ENCODE peak calls at places on chromosomes 7 and 10, in four cellular contexts. J, I, Y and O are unnamed samples.
A peak's percentile ranks its signal among the peaks of the same experiment; 100 is the strongest.

GRCh38 chr10:10010397-10010796 is 1007.3 kb upstream of the CELF2 start:
- ATAC-seq in J (no peak), I (no peak), Y (no peak), O (no peak)

GRCh38 chr10:89242840-89243586 is 8.6 kb downstream of the LIPA start:
- ATAC-seq in J (peak; percentile 22), I (peak; percentile 58), Y (no peak), O (peak; percentile 37)

GRCh38 chr7:37318541-37318940 is 130.1 kb downstream of the ELMO1 start:
- ATAC-seq in J (no peak), I (no peak), Y (peak; percentile 70), O (no peak)

GRCh38 chr10:85612833-85613232 is 753.8 kb downstream of the GRID1 start:
- ATAC-seq in J (no peak), I (peak; percentile 4), Y (peak; percentile 45), O (no peak)

GRCh38 chr10:27646194-27646593 is 99.4 kb downstream of the MKX start:
- ATAC-seq in J (no peak), I (no peak), Y (no peak), O (no peak)

GRCh38 chr10:20596065-20596760 is 300.9 kb downstream of the NEBL start:
- ATAC-seq in J (no peak), I (no peak), Y (no peak), O (no peak)

GRCh38 chr7:55130079-55130476 is 111.3 kb downstream of the EGFR start:
- ATAC-seq in J (peak; percentile 29), I (no peak), Y (no peak), O (peak; percentile 11)

GRCh38 chr10:10677479-10677878 is 340.2 kb upstream of the CELF2 start:
- ATAC-seq in J (peak; percentile 79), I (peak; percentile 83), Y (no peak), O (peak; percentile 57)

GRCh38 chr10:122112625-122113160 is 123.7 kb downstream of the TACC2 start:
- ATAC-seq in J (peak; percentile 92), I (peak; percentile 89), Y (no peak), O (peak; percentile 93)

GRCh38 chr7:10138087-10138854 is 835.4 kb upstream of the PHF14 start:
- ATAC-seq in J (no peak), I (no peak), Y (no peak), O (no peak)

GRCh38 chr10:13657184-13657680 is 70.5 kb downstream of the PRPF18 start:
- ATAC-seq in J (no peak), I (no peak), Y (no peak), O (no peak)

GRCh38 chr10:84517455-84518046 is 189.2 kb downstream of the CCSER2 start:
- ATAC-seq in J (peak; percentile 75), I (no peak), Y (no peak), O (no peak)

GRCh38 chr10:775245-776075 is 86.0 kb upstream of the DIP2C start:
- ATAC-seq in J (no peak), I (no peak), Y (no peak), O (peak; percentile 86)

GRCh38 chr10:24820616-24821015 is 96.9 kb upstream of the ARHGAP21 start:
- ATAC-seq in J (no peak), I (no peak), Y (no peak), O (no peak)

GRCh38 chr10:20369863-20370736 is 527.0 kb downstream of the NEBL start:
- ATAC-seq in J (no peak), I (no peak), Y (no peak), O (no peak)

GRCh38 chr7:16822029-16822428 is 17.2 kb upstream of the AGR2 start:
- ATAC-seq in J (peak; percentile 84), I (no peak), Y (no peak), O (no peak)

GRCh38 chr7:66399566-66399965 is 194.4 kb downstream of the TPST1 start:
- ATAC-seq in J (no peak), I (no peak), Y (no peak), O (no peak)

GRCh38 chr7:12637819-12638592 is 49.4 kb upstream of the ARL4A start:
- ATAC-seq in J (no peak), I (no peak), Y (no peak), O (peak; percentile 33)

GRCh38 chr10:101766753-101767599 is 8.9 kb downstream of the FGF8 start:
- ATAC-seq in J (no peak), I (peak; percentile 39), Y (no peak), O (no peak)

GRCh38 chr7:150973571-150974451 is 4.3 kb downstream of the KCNH2 start:
- ATAC-seq in J (peak; percentile 24), I (no peak), Y (peak; percentile 21), O (no peak)

GRCh38 chr10:78571916-78572315 is 496.9 kb upstream of the ZMIZ1 start:
- ATAC-seq in J (no peak), I (no peak), Y (no peak), O (no peak)

GRCh38 chr7:88090671-88091070 is 129.2 kb downstream of the SRI start:
- ATAC-seq in J (no peak), I (no peak), Y (no peak), O (no peak)

GRCh38 chr10:79379512-79380124 is 32.3 kb downstream of the PPIF start:
- ATAC-seq in J (peak; percentile 14), I (no peak), Y (no peak), O (peak; percentile 18)

GRCh38 chr10:1107679-1108078 is 51.5 kb downstream of the WDR37 start:
- ATAC-seq in J (peak; percentile 49), I (no peak), Y (no peak), O (no peak)

GRCh38 chr10:98449287-98449686 is 2.6 kb upstream of the HPS1 start:
- ATAC-seq in J (no peak), I (no peak), Y (no peak), O (no peak)

GRCh38 chr7:128000048-128000447 is 31.2 kb downstream of the LRRC4 start:
- ATAC-seq in J (no peak), I (no peak), Y (no peak), O (no peak)

GRCh38 chr10:29356931-29357330 is 68.1 kb downstream of the LYZL1 start:
- ATAC-seq in J (no peak), I (no peak), Y (no peak), O (no peak)

GRCh38 chr7:92135100-92135429 is 788 bp upstream of the CYP51A1 start:
- ATAC-seq in J (peak; percentile 32), I (no peak), Y (no peak), O (no peak)